ENCODE peak calls at places on chromosomes 13 and 19, in eight cellular contexts. T is C1 segment of cervical spinal cord; A is AML-193; G is activated B cell treated with CpG ODN at 0.5 μM for 24 hours; Y is HS-5; I is left cardiac atrium; R is stimulated activated CD8-positive, alpha-beta memory T cell treated with anti-CD3 and anti-CD28 coated beads, Interleukin-15, amount 100 ng/mL, for 4 hours; P is B cell. L is an unnamed sample.

GRCh38 chr13:82681535-82681934 is 1200.7 kb downstream of the SLITRK1 start:
- DNase-seq in I (no peak), G (no peak), T (no peak), R (no peak), A (no peak), Y (no peak), P (no peak), L (no peak)

GRCh38 chr19:29665826-29666633 is 769 bp downstream of the PLEKHF1 start:
- DNase-seq in G (no peak), R (no peak), Y (no peak), T (no peak), A (no peak), P (no peak), I (peak), L (no peak)

GRCh38 chr19:1232652-1233360 is 5.0 kb downstream of the CBARP start:
- DNase-seq in G (no peak), Y (no peak), T (no peak), I (peak), A (no peak), P (no peak), R (no peak), L (peak)

GRCh38 chr19:53947624-53948023 is 15.1 kb upstream of the CACNG8 start:
- DNase-seq in Y (no peak), I (no peak), G (no peak), T (no peak), A (no peak), R (no peak), P (no peak), L (peak)

GRCh38 chr19:16714702-16715294 is 4.8 kb upstream of the NWD1 start:
- DNase-seq in Y (no peak), R (no peak), A (peak), T (peak), G (peak), I (peak), P (peak), L (peak)

GRCh38 chr19:49362048-49362925 is at the start of gene TEAD2:
- DNase-seq in P (no peak), R (no peak), G (peak), Y (no peak), T (no peak), I (peak), A (no peak), L (peak)

GRCh38 chr19:38507551-38508127 is 74.1 kb downstream of the RYR1 start:
- DNase-seq in I (no peak), G (no peak), Y (no peak), A (no peak), P (no peak), T (no peak), R (no peak), L (no peak)

GRCh38 chr19:4388171-4389063 is 11.9 kb downstream of the SH3GL1 start:
- DNase-seq in T (peak), A (no peak), P (no peak), I (peak), Y (no peak), R (no peak), G (no peak), L (no peak)

GRCh38 chr19:17294051-17294891 is 9.0 kb downstream of the ABHD8 start:
- DNase-seq in I (no peak), A (no peak), Y (no peak), P (no peak), T (no peak), R (no peak), G (peak), L (peak)

GRCh38 chr13:42277618-42278276 is 5.8 kb downstream of the AKAP11 start:
- DNase-seq in Y (no peak), I (no peak), A (no peak), T (no peak), P (no peak), G (no peak), R (no peak), L (no peak)